ENCODE peak calls at places on chromosomes 3 and 15, in nine cellular contexts. U is right cardiac atrium; P is cardiac muscle cell; X is CD8-positive, alpha-beta T cell; M is CD4-positive, alpha-beta T cell; D is mammary epithelial cell; O is heart left ventricle; H is GM23248; N is fibroblast of lung. A is an unnamed sample. For H3K9me3, the result is how much of the 10 kb centered on the place peaks cover.

GRCh38 chr3:112778298-112779008 is 68.2 kb downstream of the CD200R1L start:
- DNase-seq in U (no peak), P (peak), X (no peak), M (no peak), D (peak), O (no peak), H (peak), N (peak), A (peak)

GRCh38 chr3:81302045-81302444 is 459.4 kb downstream of the GBE1 start:
- DNase-seq in U (no peak), P (peak), X (no peak), M (no peak), D (peak), O (no peak), H (peak), N (peak), A (peak)

GRCh38 chr15:63023351-63023945 is 19.1 kb upstream of the TPM1 start:
- DNase-seq in U (no peak), P (peak), X (no peak), M (no peak), D (peak), O (no peak), H (peak), N (peak), A (peak)

GRCh38 chr3:80035021-80035420 is 267.2 kb upstream of the ROBO1 start:
- DNase-seq in U (no peak), P (no peak), X (no peak), M (no peak), D (no peak), O (no peak), H (no peak), N (no peak), A (no peak)

GRCh38 chr3:117562000-117562399 is 852.4 kb downstream of the TUSC7 start:
- DNase-seq in U (no peak), P (no peak), X (no peak), M (no peak), D (no peak), O (no peak), H (no peak), N (no peak), A (no peak)

GRCh38 chr15:66251790-66252355 is 1.7 kb downstream of the MEGF11 start:
- DNase-seq in U (no peak), P (no peak), X (no peak), M (no peak), D (no peak), O (no peak), H (no peak), N (no peak), A (no peak)

GRCh38 chr3:69231929-69232437 is 109.6 kb upstream of the LMOD3 start:
- DNase-seq in U (no peak), P (peak), X (no peak), M (no peak), D (peak), O (no peak), H (no peak), N (peak), A (peak)

GRCh38 chr3:15015456-15015855 is 49.7 kb downstream of the MRPS25 start:
- DNase-seq in U (peak), P (peak), X (no peak), M (no peak), D (no peak), O (no peak), H (peak), N (no peak), A (no peak)

GRCh38 chr3:160667452-160667851 is 9.5 kb upstream of the ARL14 start:
- DNase-seq in U (no peak), P (no peak), X (no peak), M (no peak), D (peak), O (no peak), H (peak), N (peak), A (no peak)

GRCh38 chr3:192010490-192010889 is 549.5 kb downstream of the PYDC2 start:
- DNase-seq in U (no peak), P (no peak), X (no peak), M (no peak), D (no peak), O (no peak), H (no peak), N (no peak), A (no peak)

GRCh38 chr3:65945953-65946352 is 92.8 kb downstream of the MAGI1 start:
- DNase-seq in U (no peak), P (no peak), X (no peak), M (no peak), D (no peak), O (no peak), H (no peak), N (no peak), A (no peak)

DNA sequence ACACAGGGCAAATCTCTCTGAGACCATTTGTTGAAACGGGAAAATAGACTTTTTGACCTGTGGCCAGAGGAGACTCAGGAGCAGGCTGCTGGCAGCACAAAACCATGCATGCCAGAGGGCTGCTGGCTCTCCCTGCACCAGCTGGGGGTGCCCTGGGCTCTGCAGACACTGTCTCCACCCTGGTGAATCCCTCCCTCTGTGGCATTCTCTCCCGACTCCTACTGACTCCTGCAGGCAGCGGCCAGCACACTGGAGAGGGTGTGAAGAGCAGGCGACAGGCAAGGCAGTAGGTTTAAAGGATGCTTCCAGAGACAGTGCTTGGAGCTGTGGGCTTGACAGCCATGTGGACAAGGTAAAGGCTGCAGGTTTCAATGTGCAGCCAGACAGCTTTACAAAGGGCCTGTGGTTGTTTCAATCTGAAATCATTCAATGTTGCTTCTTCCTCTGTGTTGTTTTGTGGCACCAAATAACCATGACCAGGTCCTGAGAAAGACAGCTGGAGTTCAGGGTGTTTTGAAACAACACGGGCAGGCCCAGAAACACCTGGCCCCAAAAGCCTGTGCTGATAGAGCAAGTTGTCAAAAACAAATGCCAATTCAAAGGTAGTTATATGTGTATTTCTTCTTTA is 431.0 kb upstream of the ATP10A start:
- DNase-seq in U (peak), P (no peak), X (no peak), M (no peak), D (no peak), O (peak), H (no peak), N (no peak), A (no peak)
- H3K9me3 ChIP-seq in U (under half), P (under half), X (under half), M (under half), D (under half), O (under half), H (under half), N (under half), A (under half)

GRCh38 chr15:96978937-96979473 is 648.5 kb downstream of the NR2F2 start:
- DNase-seq in U (no peak), P (no peak), X (no peak), M (no peak), D (no peak), O (no peak), H (no peak), N (no peak), A (no peak)
- H3K9me3 ChIP-seq in U (under half), P (under half), X (under half), M (under half), D (under half), O (under half), H (under half), N (under half), A (under half)

GRCh38 chr15:72534522-72534921 is 60.4 kb downstream of the ARIH1 start:
- DNase-seq in U (no peak), P (no peak), X (peak), M (peak), D (no peak), O (no peak), H (no peak), N (no peak), A (no peak)

GRCh38 chr15:72538931-72539330 is 64.8 kb downstream of the ARIH1 start:
- DNase-seq in U (no peak), P (no peak), X (no peak), M (no peak), D (no peak), O (no peak), H (no peak), N (no peak), A (no peak)

GRCh38 chr15:72532991-72533601 is 59.0 kb downstream of the ARIH1 start:
- DNase-seq in U (no peak), P (peak), X (no peak), M (no peak), D (no peak), O (no peak), H (no peak), N (no peak), A (no peak)

GRCh38 chr15:72536506-72536905 is 62.4 kb downstream of the ARIH1 start:
- DNase-seq in U (no peak), P (no peak), X (no peak), M (no peak), D (no peak), O (no peak), H (no peak), N (peak), A (peak)

DNA sequence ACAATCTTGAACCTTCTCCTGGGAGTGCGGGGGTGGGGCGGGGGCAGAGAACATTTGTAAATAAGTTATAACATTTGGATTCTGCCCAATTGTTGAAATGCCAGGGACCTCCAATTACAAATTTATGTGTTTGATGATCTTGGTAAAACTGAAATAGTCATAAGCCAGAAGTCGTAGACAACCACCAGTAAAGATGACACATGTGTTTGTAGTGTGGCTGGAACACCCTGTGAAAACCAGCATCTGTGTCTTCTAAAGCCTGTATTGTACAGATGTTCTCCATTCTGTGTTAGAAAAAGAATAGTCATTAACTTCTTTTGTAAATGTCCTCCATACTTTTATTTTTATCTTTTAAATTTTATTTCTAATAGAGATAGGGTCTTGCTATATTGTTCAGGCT is 61.8 kb downstream of the ARIH1 start:
- DNase-seq in U (no peak), P (no peak), X (no peak), M (no peak), D (no peak), O (no peak), H (peak), N (no peak), A (no peak)
- H3K9me3 ChIP-seq in U (under half), P (under half), X (under half), M (under half), D (under half), O (under half), H (under half), N (under half), A (under half)

DNA sequence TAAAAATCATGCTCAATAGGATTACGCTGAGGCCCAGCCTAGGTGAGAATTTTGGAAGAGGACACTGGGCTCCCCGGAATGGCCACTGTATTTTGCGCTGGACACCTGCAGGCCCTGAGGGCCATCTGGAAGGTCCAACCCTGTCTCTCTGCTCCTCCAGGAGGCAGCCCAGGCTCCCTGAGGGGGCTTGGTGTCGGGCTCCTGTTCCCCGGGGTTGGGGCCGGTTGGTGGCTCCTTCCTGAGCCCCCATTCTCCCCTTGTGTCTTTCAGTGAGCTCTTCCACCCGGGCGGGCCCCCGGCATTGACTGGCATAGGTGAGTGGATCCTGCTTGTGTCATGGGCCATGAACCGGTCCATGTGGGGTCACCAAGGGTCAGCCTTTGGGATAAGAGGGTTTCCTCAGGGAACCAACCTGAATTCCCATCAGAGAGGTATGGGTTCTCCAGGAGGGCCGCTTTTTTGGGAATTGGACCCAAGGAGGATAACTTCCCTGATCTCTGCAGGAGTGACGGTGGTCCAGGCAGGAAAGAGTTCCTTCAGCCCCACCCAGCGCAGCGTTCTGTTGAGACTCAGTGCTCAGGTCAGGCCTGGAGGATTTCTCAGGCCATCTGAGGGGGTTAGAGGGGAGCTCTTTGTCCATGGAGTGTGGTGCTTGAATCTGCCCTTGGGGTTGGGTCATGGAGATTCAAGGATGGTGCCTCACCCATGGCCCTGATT is 187.8 kb downstream of the UBE3A start:
- DNase-seq in U (no peak), P (no peak), X (no peak), M (no peak), D (no peak), O (no peak), H (no peak), N (no peak), A (no peak)
- H3K9me3 ChIP-seq in U (under half), P (under half), X (under half), M (under half), D (under half), O (under half), H (under half), N (under half), A (half or more)

GRCh38 chr3:58696093-58696492 is 29.5 kb upstream of the FAM3D start:
- DNase-seq in U (no peak), P (no peak), X (no peak), M (no peak), D (no peak), O (no peak), H (no peak), N (no peak), A (no peak)

GRCh38 chr3:58693929-58694850 is 27.6 kb upstream of the FAM3D start:
- DNase-seq in U (no peak), P (no peak), X (no peak), M (no peak), D (no peak), O (no peak), H (no peak), N (no peak), A (no peak)

GRCh38 chr3:58691997-58692396 is 25.4 kb upstream of the FAM3D start:
- DNase-seq in U (no peak), P (peak), X (no peak), M (no peak), D (peak), O (no peak), H (no peak), N (peak), A (no peak)

GRCh38 chr3:58690490-58690889 is 23.9 kb upstream of the FAM3D start:
- DNase-seq in U (no peak), P (no peak), X (no peak), M (no peak), D (no peak), O (no peak), H (no peak), N (no peak), A (no peak)

DNA sequence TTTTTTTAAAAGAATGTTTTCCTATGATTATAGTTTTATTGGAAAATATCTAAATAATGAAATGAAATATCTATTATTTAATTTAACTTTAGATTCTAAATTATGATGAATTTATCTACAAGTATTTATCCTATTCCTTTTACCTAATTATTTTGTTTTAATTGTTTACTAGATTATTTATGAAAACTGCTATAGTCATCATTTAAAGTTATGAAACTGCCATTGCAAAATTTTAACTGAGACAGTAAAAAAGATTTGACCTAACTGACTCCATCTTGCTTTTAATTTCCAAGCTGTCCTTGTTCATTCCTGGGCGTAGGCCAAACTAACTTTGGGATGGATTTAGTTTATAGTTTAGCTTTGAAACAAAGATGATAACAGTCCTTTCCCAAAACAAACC is 25.9 kb upstream of the FAM3D start:
- DNase-seq in U (no peak), P (no peak), X (no peak), M (no peak), D (no peak), O (no peak), H (no peak), N (no peak), A (no peak)
- H3K9me3 ChIP-seq in U (under half), P (under half), X (under half), M (under half), D (under half), O (under half), H (under half), N (under half), A (under half)

GRCh38 chr15:64901914-64902313 is 9.8 kb upstream of the ANKDD1A start:
- DNase-seq in U (no peak), P (no peak), X (no peak), M (no peak), D (no peak), O (no peak), H (no peak), N (no peak), A (no peak)
- H3K9me3 ChIP-seq in U (under half), P (under half), X (under half), M (under half), D (under half), O (under half), H (under half), N (under half), A (under half)

DNA sequence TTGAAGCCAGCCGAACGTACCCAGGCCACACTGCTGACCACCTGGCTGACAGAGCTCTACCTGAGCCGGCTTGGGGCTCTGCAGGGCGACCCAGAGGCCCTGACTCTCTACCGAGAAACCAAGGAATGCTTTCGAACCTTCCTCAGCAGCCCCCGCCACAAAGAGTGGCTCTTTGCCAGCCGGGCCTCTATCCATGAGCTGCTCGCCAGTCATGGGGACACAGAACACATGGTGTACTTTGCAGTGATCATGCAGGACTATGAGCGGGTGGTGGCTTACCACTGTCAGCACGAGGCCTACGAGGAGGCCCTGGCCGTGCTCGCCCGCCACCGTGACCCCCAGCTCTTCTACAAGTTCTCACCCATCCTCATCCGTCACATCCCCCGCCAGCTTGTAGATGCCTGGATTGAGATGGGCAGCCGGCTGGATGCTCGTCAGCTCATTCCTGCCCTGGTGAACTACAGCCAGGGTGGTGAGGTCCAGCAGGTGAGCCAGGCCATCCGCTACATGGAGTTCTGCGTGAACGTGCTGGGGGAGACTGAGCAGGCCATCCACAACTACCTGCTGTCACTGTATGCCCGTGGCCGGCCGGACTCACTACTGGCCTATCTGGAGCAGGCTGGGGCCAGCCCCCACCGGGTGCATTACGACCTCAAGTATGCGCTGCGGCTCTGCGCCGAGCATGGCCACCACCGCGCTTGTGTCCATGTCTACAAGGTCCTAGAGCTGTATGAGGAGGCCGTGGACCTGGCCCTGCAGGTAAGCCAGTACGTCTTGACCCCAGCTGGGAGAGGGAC is 6.2 kb downstream of the VPS18 start:
- DNase-seq in U (peak), P (no peak), X (no peak), M (no peak), D (no peak), O (no peak), H (no peak), N (no peak), A (no peak)
- H3K9me3 ChIP-seq in U (under half), P (under half), X (under half), M (under half), D (under half), O (under half), H (under half), N (under half), A (under half)

DNA sequence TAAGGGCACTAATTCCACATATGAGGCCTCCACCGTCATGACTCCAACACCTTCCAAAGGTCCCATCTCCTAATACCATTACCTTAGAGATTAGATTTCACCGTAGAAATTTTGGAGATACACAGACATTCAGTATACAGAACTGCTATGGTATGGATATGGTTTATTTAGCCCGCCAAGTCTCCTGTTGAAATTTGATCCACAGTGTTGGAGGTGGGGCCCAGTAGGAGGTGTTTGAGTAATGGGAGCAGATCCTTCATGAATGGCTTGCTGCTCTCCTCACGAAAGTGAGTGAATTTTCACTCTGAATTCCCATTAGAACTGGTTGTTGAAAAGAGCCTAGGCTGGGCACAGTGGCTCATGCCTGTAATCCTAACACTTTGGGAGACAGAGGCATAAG is 7.4 kb downstream of the MKRN3 start:
- DNase-seq in U (no peak), P (no peak), X (no peak), M (no peak), D (no peak), O (no peak), H (no peak), N (no peak), A (no peak)
- H3K9me3 ChIP-seq in U (under half), P (under half), X (under half), M (under half), D (under half), O (under half), H (under half), N (under half), A (under half)

A was measured in trophoblast cell.